ENCODE peak calls at places on chromosomes 12 and 14, in seven cellular contexts. C is GM23338, W is PC-3, L is HCT116, D is PC-9, B is hepatocyte, U is MM.1S. R is an unnamed sample.

GRCh38 chr12:128259556-128260070 is 7.4 kb upstream of the TMEM132C start:
- DNase-seq in W (peak; percentile 47), C (peak; percentile 41), U (no peak), L (no peak), B (peak; percentile 70), D (no peak), R (peak; percentile 80)

GRCh38 chr14:94617366-94617941 is 5.3 kb downstream of the SERPINA3 start:
- DNase-seq in U (no peak), D (no peak), W (no peak), B (no peak), C (no peak), L (no peak), R (no peak)

GRCh38 chr12:102394200-102394599 is 86.2 kb downstream of the IGF1 start:
- DNase-seq in L (no peak), U (no peak), B (no peak), C (no peak), D (no peak), W (no peak), R (no peak)

GRCh38 chr12:81077329-81077685 is 572 bp upstream of the ACSS3 start:
- DNase-seq in U (no peak), C (peak; percentile 91), D (no peak), B (no peak), L (no peak), W (no peak), R (no peak)

GRCh38 chr12:108298761-108299275 is 40.3 kb downstream of the CMKLR1 start:
- DNase-seq in L (no peak), B (no peak), W (no peak), C (no peak), D (no peak), U (no peak), R (no peak)

GRCh38 chr12:90978117-90978770 is 23.3 kb upstream of the CCER1 start:
- DNase-seq in W (peak; percentile 81), B (peak; percentile 69), U (peak; percentile 65), C (peak; percentile 55), L (peak; percentile 43), D (no peak), R (peak; percentile 74)

GRCh38 chr14:41609704-41610183 is 3.1 kb downstream of the LRFN5 start:
- DNase-seq in D (no peak), U (no peak), C (peak; percentile 89), W (peak; percentile 56), B (peak; percentile 87), L (no peak), R (no peak)

GRCh38 chr12:26281320-26281719 is 85.9 kb downstream of the SSPN start:
- DNase-seq in D (no peak), U (no peak), L (no peak), C (no peak), W (no peak), B (no peak), R (no peak)

GRCh38 chr12:9184276-9184675 is 23.9 kb downstream of the PZP start:
- DNase-seq in B (no peak), C (no peak), U (no peak), W (no peak), D (no peak), L (no peak), R (no peak)
- H3K9me2 ChIP-seq in B (no peaks in the 10 kb centered on the region), C (peaks cover 3% of the 10 kb centered on the region), U (no peaks in the 10 kb centered on the region), W (no peaks in the 10 kb centered on the region), D (no peaks in the 10 kb centered on the region), L (no peaks in the 10 kb centered on the region), R (no peaks in the 10 kb centered on the region)

GRCh38 chr12:27554421-27555186 is 30.6 kb downstream of the PPFIBP1 start:
- DNase-seq in U (no peak), D (no peak), W (no peak), C (no peak), B (peak; percentile 35), L (no peak), R (no peak)

GRCh38 chr12:27554003-27554402 is 30.0 kb downstream of the PPFIBP1 start:
- DNase-seq in C (no peak), W (no peak), L (no peak), U (no peak), D (no peak), B (no peak), R (no peak)

GRCh38 chr12:27555316-27555715 is 31.3 kb downstream of the PPFIBP1 start:
- DNase-seq in B (no peak), C (no peak), D (no peak), U (no peak), W (no peak), L (no peak), R (no peak)

GRCh38 chr12:27552886-27553560 is 29.0 kb downstream of the PPFIBP1 start:
- DNase-seq in D (no peak), C (no peak), W (no peak), L (no peak), U (no peak), B (no peak), R (no peak)

GRCh38 chr12:27555928-27556778 is 32.1 kb downstream of the PPFIBP1 start:
- DNase-seq in D (no peak), W (no peak), L (no peak), U (no peak), C (no peak), B (no peak), R (no peak)
- H3K4me1 ChIP-seq in D (peaks cover 4% of the 10 kb centered on the region), W (peaks cover 1% of the 10 kb centered on the region), L (peaks cover 73% of the 10 kb centered on the region), U (no peaks in the 10 kb centered on the region), C (peaks cover 19% of the 10 kb centered on the region), B (peaks cover 24% of the 10 kb centered on the region), R (no peaks in the 10 kb centered on the region)

DNA sequence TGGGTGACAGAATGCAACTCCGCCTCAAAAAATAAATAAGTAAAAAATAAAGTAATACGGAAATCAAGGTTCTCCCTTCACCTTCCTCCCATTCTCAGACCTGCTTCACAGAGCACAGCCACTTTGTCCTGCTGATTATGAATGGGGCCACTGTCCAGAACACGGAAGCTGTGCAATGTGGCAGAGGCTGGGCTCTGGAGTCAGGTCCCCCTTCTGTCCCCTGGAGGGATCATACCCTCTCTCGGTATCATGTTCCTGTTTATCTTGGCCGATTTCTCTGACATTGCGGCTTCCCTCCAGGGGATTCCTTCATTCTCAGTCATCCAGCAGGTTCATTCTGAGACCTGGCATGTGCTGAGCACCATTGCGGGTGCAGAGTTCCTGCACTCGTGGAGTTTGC is 11.3 kb downstream of the PPP2R5C start:
- DNase-seq in D (peak; percentile 100), W (peak; percentile 95), L (no peak), U (no peak), B (no peak), C (no peak), R (no peak)
- H3K9me2 ChIP-seq in D (no peaks in the 10 kb centered on the region), W (no peaks in the 10 kb centered on the region), L (no peaks in the 10 kb centered on the region), U (no peaks in the 10 kb centered on the region), B (no peaks in the 10 kb centered on the region), C (no peaks in the 10 kb centered on the region), R (no peaks in the 10 kb centered on the region)

GRCh38 chr14:75531660-75532317 is 9.5 kb downstream of the BATF start:
- DNase-seq in D (peak; percentile 76), W (peak; percentile 54), L (no peak), U (no peak), B (no peak), C (no peak), R (no peak)

GRCh38 chr14:75533791-75534190 is 11.5 kb downstream of the BATF start:
- DNase-seq in U (no peak), C (no peak), D (no peak), B (no peak), L (no peak), W (no peak), R (no peak)

GRCh38 chr14:75537071-75537470 is 14.8 kb downstream of the BATF start:
- DNase-seq in B (no peak), U (no peak), C (no peak), L (no peak), W (no peak), D (no peak), R (no peak)

GRCh38 chr14:75539165-75539561 is 16.9 kb downstream of the BATF start:
- DNase-seq in L (no peak), C (no peak), U (no peak), B (no peak), D (no peak), W (no peak), R (no peak)

GRCh38 chr14:75535164-75535898 is 13.1 kb downstream of the BATF start:
- DNase-seq in L (no peak), W (no peak), B (no peak), D (no peak), U (no peak), C (no peak), R (no peak)
- H3K4me1 ChIP-seq in L (no peaks in the 10 kb centered on the region), W (peaks cover 24% of the 10 kb centered on the region), B (peaks cover 23% of the 10 kb centered on the region), D (peaks cover 61% of the 10 kb centered on the region), U (no peaks in the 10 kb centered on the region), C (no peaks in the 10 kb centered on the region), R (peaks cover 6% of the 10 kb centered on the region)

GRCh38 chr12:117090816-117091711 is 8.2 kb downstream of the TESC start:
- DNase-seq in U (no peak), D (no peak), B (no peak), L (no peak), W (no peak), C (no peak), R (no peak)
- H3K9me2 ChIP-seq in U (no peaks in the 10 kb centered on the region), D (no peaks in the 10 kb centered on the region), B (no peaks in the 10 kb centered on the region), L (no peaks in the 10 kb centered on the region), W (no peaks in the 10 kb centered on the region), C (no peaks in the 10 kb centered on the region), R (no peaks in the 10 kb centered on the region)

GRCh38 chr14:68137704-68138619 is 318.4 kb downstream of the RAD51B start:
- DNase-seq in U (no peak), L (peak; percentile 84), C (peak; percentile 95), D (peak; percentile 92), B (peak; percentile 86), W (peak; percentile 98), R (no peak)
- H3K4me1 ChIP-seq in U (no peaks in the 10 kb centered on the region), L (peaks cover 64% of the 10 kb centered on the region), C (peaks cover 13% of the 10 kb centered on the region), D (peaks cover 58% of the 10 kb centered on the region), B (peaks cover 60% of the 10 kb centered on the region), W (peaks cover 60% of the 10 kb centered on the region), R (no peaks in the 10 kb centered on the region)

GRCh38 chr12:88416786-88417185 is 163.5 kb downstream of the KITLG start:
- DNase-seq in W (peak; percentile 59), L (no peak), U (no peak), B (no peak), D (no peak), C (no peak), R (no peak)
- H3K9me2 ChIP-seq in W (no peaks in the 10 kb centered on the region), L (no peaks in the 10 kb centered on the region), U (no peaks in the 10 kb centered on the region), B (no peaks in the 10 kb centered on the region), D (no peaks in the 10 kb centered on the region), C (no peaks in the 10 kb centered on the region), R (no peaks in the 10 kb centered on the region)

GRCh38 chr14:105328678-105329390 is 14.3 kb downstream of the PACS2 start:
- DNase-seq in U (no peak), W (no peak), D (no peak), L (no peak), B (no peak), C (no peak), R (no peak)
- H3K4me1 ChIP-seq in U (no peaks in the 10 kb centered on the region), W (peaks cover 4% of the 10 kb centered on the region), D (no peaks in the 10 kb centered on the region), L (peaks cover 17% of the 10 kb centered on the region), B (no peaks in the 10 kb centered on the region), C (peaks cover 42% of the 10 kb centered on the region), R (no peaks in the 10 kb centered on the region)